ENCODE peak calls at places on chromosomes 2 and 18, in seven cellular contexts. One of them, this sample, is unnamed.

GRCh38 chr18:63182861-63183260 is 136.7 kb downstream of the BCL2 start:
- DNase-seq in cardiac muscle cell: no peak
- DNase-seq in fibroblast of mammary gland: no peak
- DNase-seq in AG09309: no peak
- DNase-seq in cardiac fibroblast: no peak
- DNase-seq in left lung: no peak
- DNase-seq in K562: no peak
- DNase-seq in this sample: no peak

GRCh38 chr2:20580690-20581437 is 70.0 kb downstream of the HS1BP3 start:
- DNase-seq in cardiac muscle cell: no peak
- DNase-seq in fibroblast of mammary gland: no peak
- DNase-seq in AG09309: no peak
- DNase-seq in cardiac fibroblast: no peak
- DNase-seq in left lung: no peak
- DNase-seq in K562: no peak
- DNase-seq in this sample: no peak

GRCh38 chr2:26333286-26333685 is 12.7 kb upstream of the SELENOI start:
- DNase-seq in cardiac muscle cell: no peak
- DNase-seq in fibroblast of mammary gland: no peak
- DNase-seq in AG09309: no peak
- DNase-seq in cardiac fibroblast: no peak
- DNase-seq in left lung: no peak
- DNase-seq in K562: no peak
- DNase-seq in this sample: no peak

GRCh38 chr2:226478121-226478809 is 321.4 kb downstream of the IRS1 start:
- DNase-seq in cardiac muscle cell: peak; percentile 90
- DNase-seq in fibroblast of mammary gland: peak; percentile 96
- DNase-seq in AG09309: peak; percentile 71
- DNase-seq in cardiac fibroblast: peak; percentile 91
- DNase-seq in left lung: peak; percentile 37
- DNase-seq in K562: no peak
- DNase-seq in this sample: peak; percentile 99

GRCh38 chr18:42274488-42275137 is 319.6 kb downstream of the PIK3C3 start:
- DNase-seq in cardiac muscle cell: peak; percentile 64
- DNase-seq in fibroblast of mammary gland: peak; percentile 35
- DNase-seq in AG09309: no peak
- DNase-seq in cardiac fibroblast: peak; percentile 23
- DNase-seq in left lung: no peak
- DNase-seq in K562: no peak
- DNase-seq in this sample: peak; percentile 5

GRCh38 chr2:194672994-194673393 is 984.0 kb upstream of the SLC39A10 start:
- DNase-seq in cardiac muscle cell: no peak
- DNase-seq in fibroblast of mammary gland: peak; percentile 11
- DNase-seq in AG09309: no peak
- DNase-seq in cardiac fibroblast: no peak
- DNase-seq in left lung: no peak
- DNase-seq in K562: no peak
- DNase-seq in this sample: no peak

GRCh38 chr2:101114815-101115214 is 36.4 kb downstream of the TBC1D8 start:
- DNase-seq in cardiac muscle cell: no peak
- DNase-seq in fibroblast of mammary gland: no peak
- DNase-seq in AG09309: no peak
- DNase-seq in cardiac fibroblast: no peak
- DNase-seq in left lung: peak; percentile 64
- DNase-seq in K562: no peak
- DNase-seq in this sample: no peak

GRCh38 chr18:56565596-56566355 is 72.6 kb downstream of the TXNL1 start:
- DNase-seq in cardiac muscle cell: peak; percentile 93
- DNase-seq in fibroblast of mammary gland: peak; percentile 97
- DNase-seq in AG09309: peak; percentile 97
- DNase-seq in cardiac fibroblast: peak; percentile 87
- DNase-seq in left lung: no peak
- DNase-seq in K562: no peak
- DNase-seq in this sample: no peak

GRCh38 chr2:134167015-134167414 is 86.9 kb upstream of the MGAT5 start:
- DNase-seq in cardiac muscle cell: no peak
- DNase-seq in fibroblast of mammary gland: peak; percentile 40
- DNase-seq in AG09309: no peak
- DNase-seq in cardiac fibroblast: peak; percentile 41
- DNase-seq in left lung: no peak
- DNase-seq in K562: no peak
- DNase-seq in this sample: no peak

GRCh38 chr2:9655441-9656269 is 24.9 kb upstream of the YWHAQ start:
- DNase-seq in cardiac muscle cell: peak; percentile 84
- DNase-seq in fibroblast of mammary gland: peak; percentile 45
- DNase-seq in AG09309: no peak
- DNase-seq in cardiac fibroblast: peak; percentile 97
- DNase-seq in left lung: no peak
- DNase-seq in K562: peak; percentile 43
- DNase-seq in this sample: no peak

GRCh38 chr2:43224131-43224570 is 2.3 kb downstream of the ZFP36L2 start:
- DNase-seq in cardiac muscle cell: peak; percentile 87
- DNase-seq in fibroblast of mammary gland: peak; percentile 53
- DNase-seq in AG09309: no peak
- DNase-seq in cardiac fibroblast: peak; percentile 72
- DNase-seq in left lung: peak; percentile 76
- DNase-seq in K562: peak; percentile 85
- DNase-seq in this sample: no peak

GRCh38 chr2:240963065-240963375 is 35.4 kb upstream of the SNED1 start:
- DNase-seq in cardiac muscle cell: no peak
- DNase-seq in fibroblast of mammary gland: no peak
- DNase-seq in AG09309: no peak
- DNase-seq in cardiac fibroblast: no peak
- DNase-seq in left lung: peak; percentile 38
- DNase-seq in K562: no peak
- DNase-seq in this sample: no peak

GRCh38 chr2:149488719-149489440 is 98.7 kb downstream of the MMADHC start:
- DNase-seq in cardiac muscle cell: peak; percentile 26
- DNase-seq in fibroblast of mammary gland: no peak
- DNase-seq in AG09309: no peak
- DNase-seq in cardiac fibroblast: no peak
- DNase-seq in left lung: no peak
- DNase-seq in K562: no peak
- DNase-seq in this sample: no peak

GRCh38 chr18:43022874-43023273 is 92.6 kb downstream of the RIT2 start:
- DNase-seq in cardiac muscle cell: peak; percentile 13
- DNase-seq in fibroblast of mammary gland: no peak
- DNase-seq in AG09309: no peak
- DNase-seq in cardiac fibroblast: peak; percentile 37
- DNase-seq in left lung: no peak
- DNase-seq in K562: no peak
- DNase-seq in this sample: no peak

GRCh38 chr2:48692292-48692691 is 63.2 kb downstream of the LHCGR start:
- DNase-seq in cardiac muscle cell: no peak
- DNase-seq in fibroblast of mammary gland: no peak
- DNase-seq in AG09309: no peak
- DNase-seq in cardiac fibroblast: no peak
- DNase-seq in left lung: no peak
- DNase-seq in K562: no peak
- DNase-seq in this sample: no peak

DNA sequence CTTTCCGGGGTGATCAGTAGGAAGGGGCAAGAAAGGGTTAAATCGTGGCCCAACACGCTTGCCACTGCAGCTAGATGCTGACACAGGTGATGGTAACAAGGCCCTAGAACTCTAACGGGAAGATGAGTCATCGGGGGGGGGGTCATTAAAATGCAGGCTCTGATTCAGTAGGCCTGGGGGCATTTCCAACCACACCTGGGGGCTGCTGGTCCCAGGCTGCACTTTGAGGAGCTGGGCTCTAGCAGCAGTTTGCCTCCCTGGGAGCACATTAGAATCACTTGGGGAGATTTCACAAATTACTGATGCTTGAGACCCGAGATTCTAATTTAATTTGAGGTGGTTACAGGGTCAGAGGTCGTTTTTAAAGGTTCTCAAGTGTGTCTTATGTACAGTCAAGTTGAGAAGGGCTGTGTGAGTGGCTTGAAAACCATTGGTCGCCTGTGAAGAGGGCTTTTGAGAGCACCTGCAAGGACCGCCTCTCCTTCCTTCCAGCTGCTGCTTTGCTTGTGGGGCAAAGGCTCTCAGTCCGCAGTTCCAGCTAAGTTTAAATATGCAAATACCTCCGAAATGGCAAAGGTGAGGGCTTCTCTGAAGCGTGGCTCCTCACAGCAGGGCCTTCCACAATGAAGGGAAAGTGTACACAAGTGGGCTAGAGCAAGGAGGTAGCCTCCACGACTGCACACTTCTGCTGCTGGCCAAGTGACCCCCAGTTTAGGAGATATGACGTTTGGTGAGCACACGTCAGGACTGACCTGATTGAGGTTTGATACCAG is 128.0 kb upstream of the MSH6 start:
- DNase-seq in cardiac muscle cell: no peak
- DNase-seq in fibroblast of mammary gland: no peak
- DNase-seq in AG09309: no peak
- DNase-seq in cardiac fibroblast: no peak
- DNase-seq in left lung: peak; percentile 71
- DNase-seq in K562: no peak
- DNase-seq in this sample: no peak
- H3K4me3 ChIP-seq in cardiac muscle cell: no peak overlapping the region
- H3K4me3 ChIP-seq in fibroblast of mammary gland: no peak overlapping the region
- H3K4me3 ChIP-seq in AG09309: no peak overlapping the region
- H3K4me3 ChIP-seq in cardiac fibroblast: no peak overlapping the region
- H3K4me3 ChIP-seq in left lung: no peak overlapping the region
- H3K4me3 ChIP-seq in K562: no peak overlapping the region
- H3K4me3 ChIP-seq in this sample: no peak overlapping the region

DNA sequence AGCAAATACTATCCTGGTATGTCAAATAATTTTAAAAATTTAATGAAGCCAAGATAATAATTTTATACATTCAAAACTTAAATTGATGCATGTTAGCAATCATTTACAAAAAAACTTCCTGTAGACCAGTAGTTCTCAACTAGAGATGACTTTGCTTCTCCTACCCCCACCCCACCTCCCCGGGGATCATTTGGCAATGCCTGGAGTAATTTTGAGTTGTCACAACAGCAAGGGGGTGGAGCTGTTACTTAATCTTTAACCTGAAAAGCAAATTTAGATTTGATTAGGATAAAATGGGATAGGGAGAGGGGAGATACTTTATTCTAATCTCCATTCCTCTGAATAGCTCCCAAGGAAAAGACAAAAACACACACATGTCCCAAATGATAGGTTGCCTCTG is 4.2 kb downstream of the SLC40A1 start:
- DNase-seq in cardiac muscle cell: no peak
- DNase-seq in fibroblast of mammary gland: no peak
- DNase-seq in AG09309: no peak
- DNase-seq in cardiac fibroblast: no peak
- DNase-seq in left lung: no peak
- DNase-seq in K562: no peak
- DNase-seq in this sample: no peak
- H3K4me3 ChIP-seq in cardiac muscle cell: no peak overlapping the region
- H3K4me3 ChIP-seq in fibroblast of mammary gland: no peak overlapping the region
- H3K4me3 ChIP-seq in AG09309: no peak overlapping the region
- H3K4me3 ChIP-seq in cardiac fibroblast: no peak overlapping the region
- H3K4me3 ChIP-seq in left lung: no peak overlapping the region
- H3K4me3 ChIP-seq in K562: no peak overlapping the region
- H3K4me3 ChIP-seq in this sample: no peak overlapping the region

DNA sequence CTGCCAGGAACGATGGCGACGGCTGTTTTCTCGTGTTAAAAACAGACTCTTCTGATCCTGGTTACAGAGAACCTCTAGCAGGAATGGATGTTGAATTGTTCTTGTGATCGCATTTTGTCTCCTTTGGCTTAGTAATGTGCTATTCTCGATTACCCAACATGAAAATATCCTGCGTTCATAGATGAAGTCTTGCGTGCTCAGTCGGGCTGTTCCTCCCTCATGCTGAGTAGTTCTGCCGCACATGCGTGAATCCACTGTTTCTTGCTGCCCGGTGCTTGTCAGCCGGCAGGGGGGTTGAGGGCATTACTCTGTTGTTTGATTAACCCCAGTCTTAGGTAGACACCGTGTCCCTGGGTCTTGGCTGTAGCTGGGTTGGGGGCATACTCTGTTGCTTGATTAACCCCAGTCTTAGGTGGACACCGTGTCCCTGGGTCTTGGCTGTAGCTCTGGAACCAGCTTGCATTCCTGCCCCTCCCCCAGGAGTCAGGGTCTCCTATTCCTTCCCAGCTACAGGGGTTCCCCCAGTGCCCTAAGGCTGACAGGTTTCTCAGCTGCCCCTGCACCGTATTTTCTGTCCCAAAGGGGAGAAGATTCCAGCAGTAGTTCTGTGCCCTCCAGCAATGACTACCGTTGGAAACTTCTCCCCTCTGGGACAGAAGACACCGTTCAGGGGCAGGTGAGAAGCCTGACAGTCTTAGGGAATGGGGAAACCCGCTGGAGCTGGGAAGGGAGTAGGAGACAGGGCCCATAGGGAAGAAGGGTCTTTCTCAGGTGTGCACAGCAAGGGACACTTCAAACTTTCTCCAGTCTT is 22.1 kb upstream of the ASB1 start:
- DNase-seq in cardiac muscle cell: no peak
- DNase-seq in fibroblast of mammary gland: no peak
- DNase-seq in AG09309: no peak
- DNase-seq in cardiac fibroblast: no peak
- DNase-seq in left lung: no peak
- DNase-seq in K562: no peak
- DNase-seq in this sample: no peak
- H3K4me3 ChIP-seq in cardiac muscle cell: no peak overlapping the region
- H3K4me3 ChIP-seq in fibroblast of mammary gland: no peak overlapping the region
- H3K4me3 ChIP-seq in AG09309: no peak overlapping the region
- H3K4me3 ChIP-seq in cardiac fibroblast: no peak overlapping the region
- H3K4me3 ChIP-seq in left lung: no peak overlapping the region
- H3K4me3 ChIP-seq in K562: no peak overlapping the region
- H3K4me3 ChIP-seq in this sample: no peak overlapping the region

GRCh38 chr2:29209551-29209950 is 94.3 kb downstream of the CLIP4 start:
- DNase-seq in cardiac muscle cell: no peak
- DNase-seq in fibroblast of mammary gland: no peak
- DNase-seq in AG09309: no peak
- DNase-seq in cardiac fibroblast: no peak
- DNase-seq in left lung: no peak
- DNase-seq in K562: no peak
- DNase-seq in this sample: no peak

GRCh38 chr2:29215739-29216608 is 100.8 kb downstream of the CLIP4 start:
- DNase-seq in cardiac muscle cell: no peak
- DNase-seq in fibroblast of mammary gland: no peak
- DNase-seq in AG09309: no peak
- DNase-seq in cardiac fibroblast: no peak
- DNase-seq in left lung: no peak
- DNase-seq in K562: no peak
- DNase-seq in this sample: no peak

GRCh38 chr2:29215073-29215472 is 99.9 kb downstream of the CLIP4 start:
- DNase-seq in cardiac muscle cell: no peak
- DNase-seq in fibroblast of mammary gland: no peak
- DNase-seq in AG09309: no peak
- DNase-seq in cardiac fibroblast: no peak
- DNase-seq in left lung: no peak
- DNase-seq in K562: no peak
- DNase-seq in this sample: no peak

GRCh38 chr2:29213871-29214341 is 98.7 kb downstream of the CLIP4 start:
- DNase-seq in cardiac muscle cell: no peak
- DNase-seq in fibroblast of mammary gland: peak; percentile 17
- DNase-seq in AG09309: no peak
- DNase-seq in cardiac fibroblast: no peak
- DNase-seq in left lung: no peak
- DNase-seq in K562: no peak
- DNase-seq in this sample: no peak

DNA sequence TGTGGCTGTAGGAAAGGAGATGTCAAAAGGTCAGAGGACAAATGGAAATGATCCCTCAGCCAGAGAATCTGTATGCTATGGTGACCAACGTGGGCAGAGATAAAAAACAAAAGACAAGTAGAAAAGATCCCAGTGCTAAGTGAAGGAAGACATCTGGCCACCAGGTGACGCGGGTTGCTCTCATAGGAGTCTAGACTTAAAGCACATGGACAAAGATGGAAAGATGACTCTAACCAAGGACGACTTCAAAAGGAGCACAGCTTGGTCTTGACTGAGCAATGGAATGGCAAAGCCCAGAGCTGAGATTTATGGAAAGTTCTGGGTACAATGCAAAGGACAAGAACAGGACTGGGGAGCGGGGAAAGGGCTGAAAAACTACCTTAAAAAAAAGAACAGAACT is 96.8 kb downstream of the CLIP4 start:
- DNase-seq in cardiac muscle cell: no peak
- DNase-seq in fibroblast of mammary gland: peak; percentile 41
- DNase-seq in AG09309: no peak
- DNase-seq in cardiac fibroblast: no peak
- DNase-seq in left lung: no peak
- DNase-seq in K562: peak; percentile 3
- DNase-seq in this sample: no peak
- H3K4me3 ChIP-seq in cardiac muscle cell: no peak overlapping the region
- H3K4me3 ChIP-seq in fibroblast of mammary gland: no peak overlapping the region
- H3K4me3 ChIP-seq in AG09309: no peak overlapping the region
- H3K4me3 ChIP-seq in cardiac fibroblast: no peak overlapping the region
- H3K4me3 ChIP-seq in left lung: no peak overlapping the region
- H3K4me3 ChIP-seq in K562: no peak overlapping the region
- H3K4me3 ChIP-seq in this sample: no peak overlapping the region